ENCODE peak calls at places on chromosomes 11 and 22, in ten cellular contexts. One of them, this sample, is unnamed.

GRCh38 chr22:49011769-49012598 is 815.7 kb downstream of the BRD1 start:
- DNase-seq in left ventricle myocardium inferior: no peak
- DNase-seq in activated CD8-positive, alpha-beta memory T cell treated with anti-CD3 and anti-CD28 coated beads for 1 hour: no peak
- DNase-seq in GM13977: no peak
- DNase-seq in small intestine: no peak
- DNase-seq in NCI-H1092 treated with DMSO at 0.1 percent for 48 hours: no peak
- DNase-seq in cardiac muscle cell: no peak
- DNase-seq in substantia nigra: no peak
- DNase-seq in PC-3: no peak
- DNase-seq in COR-L47: no peak
- DNase-seq in this sample: no peak

GRCh38 chr11:2886191-2886894 is 768 bp upstream of the CDKN1C start:
- DNase-seq in cardiac muscle cell: peak; percentile 85
- DNase-seq in activated CD8-positive, alpha-beta memory T cell treated with anti-CD3 and anti-CD28 coated beads for 1 hour: no peak
- DNase-seq in substantia nigra: peak; percentile 72
- DNase-seq in NCI-H1092 treated with DMSO at 0.1 percent for 48 hours: peak; percentile 37
- DNase-seq in COR-L47: no peak
- DNase-seq in PC-3: no peak
- DNase-seq in left ventricle myocardium inferior: peak; percentile 41
- DNase-seq in small intestine: no peak
- DNase-seq in GM13977: no peak
- DNase-seq in this sample: no peak

GRCh38 chr22:42202048-42202447 is 68.4 kb downstream of the TCF20 start:
- DNase-seq in PC-3: no peak
- DNase-seq in substantia nigra: no peak
- DNase-seq in cardiac muscle cell: no peak
- DNase-seq in small intestine: no peak
- DNase-seq in activated CD8-positive, alpha-beta memory T cell treated with anti-CD3 and anti-CD28 coated beads for 1 hour: no peak
- DNase-seq in left ventricle myocardium inferior: no peak
- DNase-seq in GM13977: no peak
- DNase-seq in NCI-H1092 treated with DMSO at 0.1 percent for 48 hours: no peak
- DNase-seq in COR-L47: no peak
- DNase-seq in this sample: no peak

GRCh38 chr11:73121692-73122091 is 20.4 kb downstream of the FCHSD2 start:
- DNase-seq in cardiac muscle cell: no peak
- DNase-seq in left ventricle myocardium inferior: no peak
- DNase-seq in COR-L47: no peak
- DNase-seq in NCI-H1092 treated with DMSO at 0.1 percent for 48 hours: no peak
- DNase-seq in substantia nigra: no peak
- DNase-seq in activated CD8-positive, alpha-beta memory T cell treated with anti-CD3 and anti-CD28 coated beads for 1 hour: no peak
- DNase-seq in small intestine: no peak
- DNase-seq in PC-3: no peak
- DNase-seq in GM13977: no peak
- DNase-seq in this sample: no peak

GRCh38 chr11:119180729-119181676 is 4.3 kb upstream of the NHERF4 start:
- DNase-seq in left ventricle myocardium inferior: no peak
- DNase-seq in NCI-H1092 treated with DMSO at 0.1 percent for 48 hours: no peak
- DNase-seq in cardiac muscle cell: no peak
- DNase-seq in PC-3: no peak
- DNase-seq in COR-L47: no peak
- DNase-seq in GM13977: no peak
- DNase-seq in substantia nigra: no peak
- DNase-seq in activated CD8-positive, alpha-beta memory T cell treated with anti-CD3 and anti-CD28 coated beads for 1 hour: no peak
- DNase-seq in small intestine: no peak
- DNase-seq in this sample: no peak

GRCh38 chr11:85718991-85719807 is 33.2 kb upstream of the CCDC89 start:
- DNase-seq in PC-3: peak; percentile 99
- DNase-seq in substantia nigra: peak; percentile 55
- DNase-seq in GM13977: no peak
- DNase-seq in cardiac muscle cell: no peak
- DNase-seq in left ventricle myocardium inferior: peak; percentile 30
- DNase-seq in COR-L47: no peak
- DNase-seq in small intestine: no peak
- DNase-seq in NCI-H1092 treated with DMSO at 0.1 percent for 48 hours: no peak
- DNase-seq in activated CD8-positive, alpha-beta memory T cell treated with anti-CD3 and anti-CD28 coated beads for 1 hour: no peak
- DNase-seq in this sample: peak; percentile 8

GRCh38 chr22:30114356-30114755 is 34.1 kb downstream of the HORMAD2 start:
- DNase-seq in substantia nigra: no peak
- DNase-seq in PC-3: no peak
- DNase-seq in GM13977: no peak
- DNase-seq in left ventricle myocardium inferior: no peak
- DNase-seq in NCI-H1092 treated with DMSO at 0.1 percent for 48 hours: no peak
- DNase-seq in cardiac muscle cell: no peak
- DNase-seq in activated CD8-positive, alpha-beta memory T cell treated with anti-CD3 and anti-CD28 coated beads for 1 hour: no peak
- DNase-seq in COR-L47: no peak
- DNase-seq in small intestine: no peak
- DNase-seq in this sample: no peak

GRCh38 chr22:35498026-35498425 is 42.6 kb upstream of the RASD2 start:
- DNase-seq in NCI-H1092 treated with DMSO at 0.1 percent for 48 hours: no peak
- DNase-seq in PC-3: peak; percentile 19
- DNase-seq in cardiac muscle cell: no peak
- DNase-seq in substantia nigra: no peak
- DNase-seq in left ventricle myocardium inferior: no peak
- DNase-seq in small intestine: no peak
- DNase-seq in activated CD8-positive, alpha-beta memory T cell treated with anti-CD3 and anti-CD28 coated beads for 1 hour: no peak
- DNase-seq in GM13977: no peak
- DNase-seq in COR-L47: no peak
- DNase-seq in this sample: no peak

GRCh38 chr11:88414385-88414861 is 76.9 kb upstream of the CTSC start:
- DNase-seq in small intestine: peak; percentile 22
- DNase-seq in substantia nigra: peak; percentile 4
- DNase-seq in PC-3: peak; percentile 65
- DNase-seq in COR-L47: peak; percentile 88
- DNase-seq in left ventricle myocardium inferior: no peak
- DNase-seq in activated CD8-positive, alpha-beta memory T cell treated with anti-CD3 and anti-CD28 coated beads for 1 hour: no peak
- DNase-seq in NCI-H1092 treated with DMSO at 0.1 percent for 48 hours: peak; percentile 58
- DNase-seq in GM13977: no peak
- DNase-seq in cardiac muscle cell: peak; percentile 78
- DNase-seq in this sample: peak; percentile 73

GRCh38 chr11:31355131-31355530 is 14.4 kb downstream of the DCDC1 start:
- DNase-seq in cardiac muscle cell: no peak
- DNase-seq in small intestine: no peak
- DNase-seq in NCI-H1092 treated with DMSO at 0.1 percent for 48 hours: peak; percentile 73
- DNase-seq in COR-L47: no peak
- DNase-seq in GM13977: no peak
- DNase-seq in activated CD8-positive, alpha-beta memory T cell treated with anti-CD3 and anti-CD28 coated beads for 1 hour: no peak
- DNase-seq in left ventricle myocardium inferior: no peak
- DNase-seq in substantia nigra: no peak
- DNase-seq in PC-3: no peak
- DNase-seq in this sample: no peak

GRCh38 chr11:121106812-121107211 is 5.8 kb downstream of the TECTA start:
- DNase-seq in activated CD8-positive, alpha-beta memory T cell treated with anti-CD3 and anti-CD28 coated beads for 1 hour: no peak
- DNase-seq in small intestine: no peak
- DNase-seq in substantia nigra: no peak
- DNase-seq in PC-3: no peak
- DNase-seq in COR-L47: peak; percentile 42
- DNase-seq in cardiac muscle cell: no peak
- DNase-seq in GM13977: no peak
- DNase-seq in left ventricle myocardium inferior: no peak
- DNase-seq in NCI-H1092 treated with DMSO at 0.1 percent for 48 hours: no peak
- DNase-seq in this sample: no peak

GRCh38 chr11:103731681-103732080 is 304.8 kb upstream of the DDI1 start:
- DNase-seq in cardiac muscle cell: no peak
- DNase-seq in GM13977: no peak
- DNase-seq in small intestine: no peak
- DNase-seq in activated CD8-positive, alpha-beta memory T cell treated with anti-CD3 and anti-CD28 coated beads for 1 hour: no peak
- DNase-seq in COR-L47: no peak
- DNase-seq in NCI-H1092 treated with DMSO at 0.1 percent for 48 hours: no peak
- DNase-seq in PC-3: no peak
- DNase-seq in substantia nigra: no peak
- DNase-seq in left ventricle myocardium inferior: no peak
- DNase-seq in this sample: no peak